ENCODE peak calls at places on chromosomes 11 and 22, in four cellular contexts. I is lower leg skin, G is GM23338, R is HCT116. E is an unnamed sample.

GRCh38 chr11:134126197-134126822 is 57.4 kb downstream of the JAM3 start:
- DNase-seq in G (peak; percentile 28), I (no peak), R (no peak), E (no peak)

GRCh38 chr22:39254789-39255298 is 10.1 kb upstream of the PDGFB start:
- DNase-seq in R (no peak), I (no peak), G (no peak), E (peak; percentile 76)

GRCh38 chr11:29310016-29310415 is 706.8 kb downstream of the KCNA4 start:
- DNase-seq in G (no peak), R (no peak), I (no peak), E (no peak)

GRCh38 chr11:70501933-70502540 is 103.7 kb downstream of the CTTN start:
- DNase-seq in I (no peak), R (no peak), G (no peak), E (no peak)

GRCh38 chr22:18012528-18012927 is 11.8 kb downstream of the MICAL3 start:
- DNase-seq in I (peak; percentile 56), R (no peak), G (no peak), E (no peak)

GRCh38 chr11:115505165-115505564 is 950 bp upstream of the CADM1 start:
- DNase-seq in I (no peak), R (no peak), G (peak; percentile 38), E (no peak)

GRCh38 chr22:22866381-22867111 is 21.1 kb upstream of the IGLL5 start:
- DNase-seq in R (no peak), I (no peak), G (no peak), E (no peak)

GRCh38 chr11:20821046-20821445 is 151.7 kb downstream of the NELL1 start:
- DNase-seq in G (no peak), I (no peak), R (no peak), E (no peak)

GRCh38 chr11:114848027-114848426 is 169.7 kb downstream of the NXPE2 start:
- DNase-seq in R (no peak), G (peak; percentile 48), I (no peak), E (no peak)

GRCh38 chr11:27933992-27934829 is 173.7 kb downstream of the KIF18A start:
- DNase-seq in R (peak; percentile 98), G (peak; percentile 36), I (no peak), E (no peak)

GRCh38 chr11:17386331-17387084 is 2.0 kb downstream of the KCNJ11 start:
- DNase-seq in R (peak; percentile 18), G (peak; percentile 73), I (no peak), E (peak; percentile 76)

GRCh38 chr11:72146625-72147024 is 11.1 kb downstream of the FOLR3 start:
- DNase-seq in I (no peak), G (no peak), R (no peak), E (no peak)

GRCh38 chr11:44950625-44951472 is at the start of gene TP53I11:
- DNase-seq in R (peak; percentile 48), I (peak; percentile 96), G (no peak), E (peak; percentile 91)

GRCh38 chr22:40397436-40397835 is 27.0 kb downstream of the SGSM3 start:
- DNase-seq in G (peak; percentile 48), I (peak; percentile 61), R (no peak), E (no peak)

GRCh38 chr11:1862588-1863351 is 9.9 kb downstream of the LSP1 start:
- DNase-seq in G (no peak), R (peak; percentile 33), I (no peak), E (no peak)

GRCh38 chr22:26416670-26417270 is 12.3 kb upstream of the ASPHD2 start:
- DNase-seq in R (no peak), G (peak; percentile 83), I (no peak), E (no peak)

GRCh38 chr11:116986521-116987105 is 111.6 kb downstream of the SIK3 start:
- DNase-seq in G (peak; percentile 28), R (no peak), I (no peak), E (no peak)
- H3K4me3 ChIP-seq in G (no peak overlapping the region), R (no peak overlapping the region), I (no peak overlapping the region), E (no peak overlapping the region)

GRCh38 chr22:46827781-46828180 is 65.3 kb downstream of the TBC1D22A start:
- DNase-seq in G (no peak), I (no peak), R (no peak), E (no peak)

GRCh38 chr22:46830001-46830715 is 67.7 kb downstream of the TBC1D22A start:
- DNase-seq in R (no peak), G (no peak), I (peak; percentile 92), E (peak; percentile 59)

GRCh38 chr22:46828323-46829139 is 66.1 kb downstream of the TBC1D22A start:
- DNase-seq in R (no peak), G (no peak), I (no peak), E (no peak)

GRCh38 chr22:46830841-46831240 is 68.4 kb downstream of the TBC1D22A start:
- DNase-seq in G (no peak), R (no peak), I (no peak), E (no peak)

GRCh38 chr22:46829140-46829891 is 66.9 kb downstream of the TBC1D22A start:
- DNase-seq in I (no peak), G (no peak), R (no peak), E (no peak)
- H3K4me3 ChIP-seq in I (no peak overlapping the region), G (no peak overlapping the region), R (no peak overlapping the region), E (no peak overlapping the region)

GRCh38 chr11:60971520-60971919 is at the start of gene CD6:
- DNase-seq in R (no peak), I (no peak), G (no peak), E (no peak)
- H3K4me3 ChIP-seq in R (no peak within 1 kb of the TSS), I (no peak within 1 kb of the TSS), G (no peak within 1 kb of the TSS), E (no peak within 1 kb of the TSS)

GRCh38 chr11:3161720-3162409 is 3.2 kb downstream of the OSBPL5 start:
- DNase-seq in I (no peak), R (no peak), G (no peak), E (peak; percentile 11)
- H3K4me3 ChIP-seq in I (no peak overlapping the region), R (no peak overlapping the region), G (no peak overlapping the region), E (no peak overlapping the region)

GRCh38 chr11:85767277-85767676 is 43.7 kb downstream of the SYTL2 start:
- DNase-seq in G (no peak), R (no peak), I (no peak), E (no peak)
- H3K4me3 ChIP-seq in G (no peak overlapping the region), R (no peak overlapping the region), I (no peak overlapping the region), E (no peak overlapping the region)

GRCh38 chr22:37211853-37212173 is 464 bp downstream of the SSTR3 start:
- DNase-seq in G (no peak), R (no peak), I (no peak), E (no peak)
- H3K4me3 ChIP-seq in G (peak overlapping the region; percentile 41), R (no peak overlapping the region), I (no peak overlapping the region), E (no peak overlapping the region)

DNA sequence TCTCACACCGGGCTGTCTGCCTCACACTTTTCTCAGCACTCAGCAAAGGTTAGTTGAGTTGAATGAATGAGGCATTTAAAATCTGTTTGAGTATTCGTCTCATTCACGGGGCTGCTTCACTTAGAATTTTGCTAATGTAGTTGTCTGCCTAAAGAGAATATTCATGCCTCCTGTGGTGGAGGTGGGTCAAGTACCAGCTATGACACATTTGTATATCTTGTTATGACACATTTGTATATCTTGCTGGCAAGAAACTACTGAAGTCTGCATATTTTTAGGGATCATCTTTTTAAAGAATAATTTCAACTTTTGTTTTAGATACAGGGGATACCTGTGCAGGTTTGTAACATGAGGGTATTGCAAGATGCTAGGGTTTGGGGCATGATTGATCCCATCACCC is 43.1 kb downstream of the LDLRAD3 start:
- DNase-seq in I (no peak), R (no peak), G (no peak), E (no peak)
- H3K4me3 ChIP-seq in I (no peak overlapping the region), R (no peak overlapping the region), G (no peak overlapping the region), E (no peak overlapping the region)